ENCODE peak calls at places on chromosomes 4 and X, in nine cellular contexts. One of them, this sample, is unnamed.

GRCh38 chrX:56429581-56429980 is 133.8 kb upstream of the UBQLN2 start:
- DNase-seq in SK-N-SH: no peak
- DNase-seq in suprapubic skin: no peak
- DNase-seq in HCT116: no peak
- DNase-seq in breast epithelium: no peak
- DNase-seq in Panc1: no peak
- DNase-seq in K562: no peak
- DNase-seq in prostate gland: peak; percentile 3
- DNase-seq in esophagus muscularis mucosa: no peak
- DNase-seq in this sample: no peak

GRCh38 chr4:140154572-140154891 is 548 bp upstream of the MAML3 start:
- DNase-seq in SK-N-SH: no peak
- DNase-seq in suprapubic skin: no peak
- DNase-seq in HCT116: no peak
- DNase-seq in breast epithelium: no peak
- DNase-seq in Panc1: no peak
- DNase-seq in K562: no peak
- DNase-seq in prostate gland: no peak
- DNase-seq in esophagus muscularis mucosa: no peak
- DNase-seq in this sample: no peak

GRCh38 chrX:71870337-71871098 is 40.1 kb upstream of the NHSL2 start:
- DNase-seq in SK-N-SH: no peak
- DNase-seq in suprapubic skin: no peak
- DNase-seq in HCT116: peak; percentile 39
- DNase-seq in breast epithelium: no peak
- DNase-seq in Panc1: no peak
- DNase-seq in K562: peak; percentile 26
- DNase-seq in prostate gland: no peak
- DNase-seq in esophagus muscularis mucosa: no peak
- DNase-seq in this sample: no peak

GRCh38 chr4:10853196-10853595 is 168.6 kb upstream of the CLNK start:
- DNase-seq in SK-N-SH: no peak
- DNase-seq in suprapubic skin: no peak
- DNase-seq in HCT116: no peak
- DNase-seq in breast epithelium: no peak
- DNase-seq in Panc1: no peak
- DNase-seq in K562: no peak
- DNase-seq in prostate gland: no peak
- DNase-seq in esophagus muscularis mucosa: no peak
- DNase-seq in this sample: no peak

GRCh38 chr4:78661923-78662521 is 110.5 kb downstream of the ANXA3 start:
- DNase-seq in SK-N-SH: no peak
- DNase-seq in suprapubic skin: no peak
- DNase-seq in HCT116: no peak
- DNase-seq in breast epithelium: no peak
- DNase-seq in Panc1: no peak
- DNase-seq in K562: no peak
- DNase-seq in prostate gland: no peak
- DNase-seq in esophagus muscularis mucosa: peak; percentile 88
- DNase-seq in this sample: no peak

GRCh38 chr4:41432889-41433288 is 105.1 kb upstream of the LIMCH1 start:
- DNase-seq in SK-N-SH: no peak
- DNase-seq in suprapubic skin: no peak
- DNase-seq in HCT116: no peak
- DNase-seq in breast epithelium: no peak
- DNase-seq in Panc1: no peak
- DNase-seq in K562: no peak
- DNase-seq in prostate gland: no peak
- DNase-seq in esophagus muscularis mucosa: no peak
- DNase-seq in this sample: no peak

GRCh38 chr4:86818211-86818610 is 31.0 kb downstream of the SLC10A6 start:
- DNase-seq in SK-N-SH: no peak
- DNase-seq in suprapubic skin: no peak
- DNase-seq in HCT116: no peak
- DNase-seq in breast epithelium: no peak
- DNase-seq in Panc1: no peak
- DNase-seq in K562: no peak
- DNase-seq in prostate gland: no peak
- DNase-seq in esophagus muscularis mucosa: no peak
- DNase-seq in this sample: no peak

GRCh38 chr4:95362906-95363578 is 185.7 kb downstream of the UNC5C start:
- DNase-seq in SK-N-SH: peak; percentile 48
- DNase-seq in suprapubic skin: no peak
- DNase-seq in HCT116: peak; percentile 32
- DNase-seq in breast epithelium: no peak
- DNase-seq in Panc1: no peak
- DNase-seq in K562: peak; percentile 69
- DNase-seq in prostate gland: no peak
- DNase-seq in esophagus muscularis mucosa: no peak
- DNase-seq in this sample: no peak

GRCh38 chr4:92303621-92304027 is at the start of gene GRID2:
- DNase-seq in SK-N-SH: peak; percentile 73
- DNase-seq in suprapubic skin: no peak
- DNase-seq in HCT116: peak; percentile 7
- DNase-seq in breast epithelium: no peak
- DNase-seq in Panc1: no peak
- DNase-seq in K562: no peak
- DNase-seq in prostate gland: no peak
- DNase-seq in esophagus muscularis mucosa: no peak
- DNase-seq in this sample: no peak

GRCh38 chrX:1453951-1454785 is 1.5 kb upstream of the ASMTL start:
- DNase-seq in SK-N-SH: peak; percentile 85
- DNase-seq in suprapubic skin: peak; percentile 87
- DNase-seq in HCT116: peak; percentile 36
- DNase-seq in breast epithelium: peak; percentile 73
- DNase-seq in Panc1: no peak
- DNase-seq in K562: peak; percentile 84
- DNase-seq in prostate gland: peak; percentile 80
- DNase-seq in esophagus muscularis mucosa: peak; percentile 97
- DNase-seq in this sample: peak; percentile 91

GRCh38 chrX:10360121-10360520 is 203.3 kb downstream of the CLCN4 start:
- DNase-seq in SK-N-SH: peak; percentile 39
- DNase-seq in suprapubic skin: no peak
- DNase-seq in HCT116: no peak
- DNase-seq in breast epithelium: no peak
- DNase-seq in Panc1: no peak
- DNase-seq in K562: no peak
- DNase-seq in prostate gland: no peak
- DNase-seq in esophagus muscularis mucosa: no peak
- DNase-seq in this sample: no peak

GRCh38 chrX:103573205-103573604 is 12.1 kb upstream of the TCEAL4 start:
- DNase-seq in SK-N-SH: no peak
- DNase-seq in suprapubic skin: no peak
- DNase-seq in HCT116: no peak
- DNase-seq in breast epithelium: no peak
- DNase-seq in Panc1: no peak
- DNase-seq in K562: no peak
- DNase-seq in prostate gland: no peak
- DNase-seq in esophagus muscularis mucosa: no peak
- DNase-seq in this sample: no peak

GRCh38 chr4:31053451-31053850 is 333.3 kb downstream of the PCDH7 start:
- DNase-seq in SK-N-SH: no peak
- DNase-seq in suprapubic skin: no peak
- DNase-seq in HCT116: no peak
- DNase-seq in breast epithelium: no peak
- DNase-seq in Panc1: no peak
- DNase-seq in K562: no peak
- DNase-seq in prostate gland: no peak
- DNase-seq in esophagus muscularis mucosa: no peak
- DNase-seq in this sample: no peak

GRCh38 chr4:138576684-138577083 is 334.5 kb upstream of the SLC7A11 start:
- DNase-seq in SK-N-SH: no peak
- DNase-seq in suprapubic skin: no peak
- DNase-seq in HCT116: peak; percentile 64
- DNase-seq in breast epithelium: no peak
- DNase-seq in Panc1: no peak
- DNase-seq in K562: peak; percentile 20
- DNase-seq in prostate gland: no peak
- DNase-seq in esophagus muscularis mucosa: no peak
- DNase-seq in this sample: no peak

GRCh38 chr4:128284317-128284716 is 3.3 kb downstream of the PGRMC2 start:
- DNase-seq in SK-N-SH: no peak
- DNase-seq in suprapubic skin: no peak
- DNase-seq in HCT116: no peak
- DNase-seq in breast epithelium: no peak
- DNase-seq in Panc1: no peak
- DNase-seq in K562: no peak
- DNase-seq in prostate gland: no peak
- DNase-seq in esophagus muscularis mucosa: no peak
- DNase-seq in this sample: no peak
- H3K4me3 ChIP-seq in SK-N-SH: peak overlapping the region; percentile 90
- H3K4me3 ChIP-seq in suprapubic skin: peak overlapping the region; percentile 80
- H3K4me3 ChIP-seq in HCT116: no peak overlapping the region
- H3K4me3 ChIP-seq in breast epithelium: no peak overlapping the region
- H3K4me3 ChIP-seq in Panc1: no peak overlapping the region
- H3K4me3 ChIP-seq in K562: no peak overlapping the region
- H3K4me3 ChIP-seq in prostate gland: no peak overlapping the region
- H3K4me3 ChIP-seq in esophagus muscularis mucosa: no peak overlapping the region
- H3K4me3 ChIP-seq in this sample: no peak overlapping the region

GRCh38 chr4:88188738-88189417 is 30.4 kb upstream of the ABCG2 start:
- DNase-seq in SK-N-SH: no peak
- DNase-seq in suprapubic skin: no peak
- DNase-seq in HCT116: no peak
- DNase-seq in breast epithelium: no peak
- DNase-seq in Panc1: no peak
- DNase-seq in K562: no peak
- DNase-seq in prostate gland: no peak
- DNase-seq in esophagus muscularis mucosa: no peak
- DNase-seq in this sample: no peak

GRCh38 chr4:88189418-88189738 is 30.9 kb upstream of the ABCG2 start:
- DNase-seq in SK-N-SH: no peak
- DNase-seq in suprapubic skin: no peak
- DNase-seq in HCT116: no peak
- DNase-seq in breast epithelium: no peak
- DNase-seq in Panc1: no peak
- DNase-seq in K562: no peak
- DNase-seq in prostate gland: no peak
- DNase-seq in esophagus muscularis mucosa: no peak
- DNase-seq in this sample: no peak

GRCh38 chr4:88189881-88190585 is 31.6 kb upstream of the ABCG2 start:
- DNase-seq in SK-N-SH: no peak
- DNase-seq in suprapubic skin: no peak
- DNase-seq in HCT116: no peak
- DNase-seq in breast epithelium: no peak
- DNase-seq in Panc1: no peak
- DNase-seq in K562: no peak
- DNase-seq in prostate gland: no peak
- DNase-seq in esophagus muscularis mucosa: peak; percentile 66
- DNase-seq in this sample: no peak

GRCh38 chr4:88187766-88188165 is 29.3 kb upstream of the ABCG2 start:
- DNase-seq in SK-N-SH: no peak
- DNase-seq in suprapubic skin: no peak
- DNase-seq in HCT116: no peak
- DNase-seq in breast epithelium: no peak
- DNase-seq in Panc1: no peak
- DNase-seq in K562: no peak
- DNase-seq in prostate gland: no peak
- DNase-seq in esophagus muscularis mucosa: no peak
- DNase-seq in this sample: no peak

GRCh38 chr4:88185916-88186315 is 27.5 kb upstream of the ABCG2 start:
- DNase-seq in SK-N-SH: no peak
- DNase-seq in suprapubic skin: no peak
- DNase-seq in HCT116: no peak
- DNase-seq in breast epithelium: no peak
- DNase-seq in Panc1: no peak
- DNase-seq in K562: no peak
- DNase-seq in prostate gland: no peak
- DNase-seq in esophagus muscularis mucosa: no peak
- DNase-seq in this sample: no peak
- TF ChIP-seq CTCF in SK-N-SH: no peak
- TF ChIP-seq CTCF in suprapubic skin: no peak
- TF ChIP-seq CTCF in HCT116: no peak
- TF ChIP-seq CTCF in breast epithelium: no peak
- TF ChIP-seq CTCF in Panc1: no peak
- TF ChIP-seq CTCF in K562: no peak
- TF ChIP-seq CTCF in prostate gland: no peak
- TF ChIP-seq CTCF in esophagus muscularis mucosa: no peak
- TF ChIP-seq CTCF in this sample: no peak

GRCh38 chr4:1291996-1292702 is 2.5 kb downstream of the MAEA start:
- DNase-seq in SK-N-SH: no peak
- DNase-seq in suprapubic skin: peak; percentile 64
- DNase-seq in HCT116: no peak
- DNase-seq in breast epithelium: no peak
- DNase-seq in Panc1: no peak
- DNase-seq in K562: no peak
- DNase-seq in prostate gland: no peak
- DNase-seq in esophagus muscularis mucosa: no peak
- DNase-seq in this sample: no peak

GRCh38 chr4:1291091-1291490 is 1.4 kb downstream of the MAEA start:
- DNase-seq in SK-N-SH: no peak
- DNase-seq in suprapubic skin: peak; percentile 41
- DNase-seq in HCT116: no peak
- DNase-seq in breast epithelium: no peak
- DNase-seq in Panc1: no peak
- DNase-seq in K562: peak; percentile 17
- DNase-seq in prostate gland: no peak
- DNase-seq in esophagus muscularis mucosa: no peak
- DNase-seq in this sample: no peak

GRCh38 chr4:1288786-1289185 is 905 bp upstream of the MAEA start:
- DNase-seq in SK-N-SH: no peak
- DNase-seq in suprapubic skin: peak; percentile 15
- DNase-seq in HCT116: no peak
- DNase-seq in breast epithelium: no peak
- DNase-seq in Panc1: no peak
- DNase-seq in K562: no peak
- DNase-seq in prostate gland: no peak
- DNase-seq in esophagus muscularis mucosa: no peak
- DNase-seq in this sample: no peak

GRCh38 chr4:1290165-1290977 is 680 bp downstream of the MAEA start:
- DNase-seq in SK-N-SH: no peak
- DNase-seq in suprapubic skin: peak; percentile 77
- DNase-seq in HCT116: no peak
- DNase-seq in breast epithelium: no peak
- DNase-seq in Panc1: no peak
- DNase-seq in K562: peak; percentile 53
- DNase-seq in prostate gland: no peak
- DNase-seq in esophagus muscularis mucosa: no peak
- DNase-seq in this sample: peak; percentile 56

GRCh38 chr4:1289232-1290164 is at the start of gene MAEA:
- DNase-seq in SK-N-SH: peak; percentile 100
- DNase-seq in suprapubic skin: peak; percentile 99
- DNase-seq in HCT116: peak; percentile 91
- DNase-seq in breast epithelium: peak; percentile 97
- DNase-seq in Panc1: peak; percentile 80
- DNase-seq in K562: peak; percentile 98
- DNase-seq in prostate gland: peak; percentile 96
- DNase-seq in esophagus muscularis mucosa: peak; percentile 99
- DNase-seq in this sample: peak; percentile 98
- TF ChIP-seq POLR2AphosphoS5 in SK-N-SH: peak; percentile 81
- TF ChIP-seq POLR2AphosphoS5 in suprapubic skin: peak; percentile 23
- TF ChIP-seq POLR2AphosphoS5 in HCT116: peak; percentile 91
- TF ChIP-seq POLR2AphosphoS5 in breast epithelium: peak; percentile 74
- TF ChIP-seq POLR2AphosphoS5 in Panc1: peak; percentile 83
- TF ChIP-seq POLR2AphosphoS5 in K562: peak; percentile 84
- TF ChIP-seq POLR2AphosphoS5 in prostate gland: peak; percentile 97
- TF ChIP-seq POLR2AphosphoS5 in esophagus muscularis mucosa: peak; percentile 94
- TF ChIP-seq POLR2AphosphoS5 in this sample: peak; percentile 84

DNA sequence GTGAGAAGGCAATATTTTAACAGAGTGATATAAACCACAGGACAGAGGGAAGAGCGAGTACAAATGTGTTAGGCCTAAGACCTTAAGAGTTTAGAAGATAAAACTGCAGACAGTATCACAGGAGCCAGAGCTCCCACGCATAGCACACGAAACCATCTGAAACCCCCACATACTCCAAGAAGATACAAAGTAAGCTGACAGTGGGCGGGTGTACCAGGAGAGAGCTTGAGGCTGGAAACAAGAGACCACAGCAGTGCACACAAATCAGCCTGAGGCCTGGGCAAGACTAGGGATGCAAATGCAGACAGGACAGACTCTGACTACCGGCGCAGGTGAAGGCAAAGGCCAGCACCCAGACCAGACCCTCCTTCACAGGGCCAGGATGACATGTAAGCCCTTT is 54.1 kb upstream of the ARHGAP24 start:
- DNase-seq in SK-N-SH: no peak
- DNase-seq in suprapubic skin: no peak
- DNase-seq in HCT116: no peak
- DNase-seq in breast epithelium: no peak
- DNase-seq in Panc1: no peak
- DNase-seq in K562: no peak
- DNase-seq in prostate gland: no peak
- DNase-seq in esophagus muscularis mucosa: no peak
- DNase-seq in this sample: no peak
- H3K4me3 ChIP-seq in SK-N-SH: no peak overlapping the region
- H3K4me3 ChIP-seq in suprapubic skin: no peak overlapping the region
- H3K4me3 ChIP-seq in HCT116: no peak overlapping the region
- H3K4me3 ChIP-seq in breast epithelium: no peak overlapping the region
- H3K4me3 ChIP-seq in Panc1: no peak overlapping the region
- H3K4me3 ChIP-seq in K562: no peak overlapping the region
- H3K4me3 ChIP-seq in prostate gland: no peak overlapping the region
- H3K4me3 ChIP-seq in esophagus muscularis mucosa: no peak overlapping the region
- H3K4me3 ChIP-seq in this sample: no peak overlapping the region